ENCODE peak calls at places on chromosomes 13 and 19, in six cellular contexts. One of them, this sample, is unnamed.

GRCh38 chr19:38455031-38455430 is 21.5 kb downstream of the RYR1 start:
- DNase-seq in small intestine: no peak
- DNase-seq in aorta: no peak
- DNase-seq in psoas muscle: no peak
- DNase-seq in neural progenitor cell: peak; percentile 83
- DNase-seq in GM23248: peak; percentile 31
- DNase-seq in this sample: no peak

GRCh38 chr13:112890316-112891131 is 78.5 kb upstream of the MCF2L start:
- DNase-seq in small intestine: no peak
- DNase-seq in aorta: no peak
- DNase-seq in psoas muscle: peak; percentile 30
- DNase-seq in neural progenitor cell: no peak
- DNase-seq in GM23248: no peak
- DNase-seq in this sample: no peak

GRCh38 chr13:104592545-104593250 is 1526.5 kb upstream of the SLC10A2 start:
- DNase-seq in small intestine: no peak
- DNase-seq in aorta: no peak
- DNase-seq in psoas muscle: no peak
- DNase-seq in neural progenitor cell: no peak
- DNase-seq in GM23248: no peak
- DNase-seq in this sample: no peak

GRCh38 chr19:36418287-36419001 is at the start of gene ZFP82:
- DNase-seq in small intestine: peak; percentile 37
- DNase-seq in aorta: peak; percentile 93
- DNase-seq in psoas muscle: peak; percentile 86
- DNase-seq in neural progenitor cell: peak; percentile 95
- DNase-seq in GM23248: peak; percentile 93
- DNase-seq in this sample: peak; percentile 94

GRCh38 chr13:75395056-75395455 is 86.9 kb downstream of the TBC1D4 start:
- DNase-seq in small intestine: peak; percentile 10
- DNase-seq in aorta: no peak
- DNase-seq in psoas muscle: no peak
- DNase-seq in neural progenitor cell: no peak
- DNase-seq in GM23248: no peak
- DNase-seq in this sample: no peak

GRCh38 chr19:8512115-8512967 is 1.6 kb downstream of the ZNF414 start:
- DNase-seq in small intestine: peak; percentile 58
- DNase-seq in aorta: no peak
- DNase-seq in psoas muscle: no peak
- DNase-seq in neural progenitor cell: peak; percentile 33
- DNase-seq in GM23248: peak; percentile 50
- DNase-seq in this sample: peak; percentile 39

GRCh38 chr13:37657134-37657533 is 58.6 kb upstream of the POSTN start:
- DNase-seq in small intestine: no peak
- DNase-seq in aorta: no peak
- DNase-seq in psoas muscle: no peak
- DNase-seq in neural progenitor cell: no peak
- DNase-seq in GM23248: peak; percentile 75
- DNase-seq in this sample: no peak

GRCh38 chr19:19588546-19588945 is 29.9 kb downstream of the PBX4 start:
- DNase-seq in small intestine: no peak
- DNase-seq in aorta: no peak
- DNase-seq in psoas muscle: no peak
- DNase-seq in neural progenitor cell: no peak
- DNase-seq in GM23248: peak; percentile 68
- DNase-seq in this sample: no peak

GRCh38 chr19:50794074-50794777 is 4.0 kb downstream of the ACP4 start:
- DNase-seq in small intestine: peak; percentile 35
- DNase-seq in aorta: no peak
- DNase-seq in psoas muscle: no peak
- DNase-seq in neural progenitor cell: no peak
- DNase-seq in GM23248: peak; percentile 22
- DNase-seq in this sample: no peak

GRCh38 chr13:43269037-43269476 is 245.7 kb downstream of the DNAJC15 start:
- DNase-seq in small intestine: peak; percentile 71
- DNase-seq in aorta: no peak
- DNase-seq in psoas muscle: no peak
- DNase-seq in neural progenitor cell: no peak
- DNase-seq in GM23248: peak; percentile 92
- DNase-seq in this sample: no peak

GRCh38 chr13:41231025-41231677 is 32.2 kb downstream of the MTRF1 start:
- DNase-seq in small intestine: no peak
- DNase-seq in aorta: no peak
- DNase-seq in psoas muscle: no peak
- DNase-seq in neural progenitor cell: no peak
- DNase-seq in GM23248: no peak
- DNase-seq in this sample: no peak

GRCh38 chr19:38420935-38421334 is 5.1 kb downstream of the RASGRP4 start:
- DNase-seq in small intestine: no peak
- DNase-seq in aorta: no peak
- DNase-seq in psoas muscle: no peak
- DNase-seq in neural progenitor cell: no peak
- DNase-seq in GM23248: no peak
- DNase-seq in this sample: no peak

GRCh38 chr13:100602472-100603142 is 14.0 kb upstream of the GGACT start:
- DNase-seq in small intestine: no peak
- DNase-seq in aorta: no peak
- DNase-seq in psoas muscle: no peak
- DNase-seq in neural progenitor cell: no peak
- DNase-seq in GM23248: no peak
- DNase-seq in this sample: no peak

GRCh38 chr19:5826531-5827341 is 12.8 kb downstream of the FUT6 start:
- DNase-seq in small intestine: peak; percentile 88
- DNase-seq in aorta: no peak
- DNase-seq in psoas muscle: no peak
- DNase-seq in neural progenitor cell: peak; percentile 82
- DNase-seq in GM23248: peak; percentile 67
- DNase-seq in this sample: peak; percentile 93

GRCh38 chr19:52307275-52307674 is 10.3 kb downstream of the ZNF480 start:
- DNase-seq in small intestine: no peak
- DNase-seq in aorta: no peak
- DNase-seq in psoas muscle: no peak
- DNase-seq in neural progenitor cell: peak; percentile 16
- DNase-seq in GM23248: peak; percentile 8
- DNase-seq in this sample: peak; percentile 46

GRCh38 chr19:36489920-36490415 is 607 bp upstream of the ZNF566 start:
- DNase-seq in small intestine: peak; percentile 91
- DNase-seq in aorta: no peak
- DNase-seq in psoas muscle: peak; percentile 81
- DNase-seq in neural progenitor cell: peak; percentile 96
- DNase-seq in GM23248: peak; percentile 93
- DNase-seq in this sample: peak; percentile 97

GRCh38 chr19:35915508-35915907 is 7.4 kb upstream of the TYROBP start:
- DNase-seq in small intestine: no peak
- DNase-seq in aorta: no peak
- DNase-seq in psoas muscle: no peak
- DNase-seq in neural progenitor cell: no peak
- DNase-seq in GM23248: no peak
- DNase-seq in this sample: no peak

GRCh38 chr13:68708336-68708908 is 1399.2 kb upstream of the ATXN8OS start:
- DNase-seq in small intestine: no peak
- DNase-seq in aorta: no peak
- DNase-seq in psoas muscle: no peak
- DNase-seq in neural progenitor cell: no peak
- DNase-seq in GM23248: no peak
- DNase-seq in this sample: no peak

GRCh38 chr13:70043685-70044084 is 63.9 kb upstream of the ATXN8OS start:
- DNase-seq in small intestine: no peak
- DNase-seq in aorta: no peak
- DNase-seq in psoas muscle: no peak
- DNase-seq in neural progenitor cell: no peak
- DNase-seq in GM23248: no peak
- DNase-seq in this sample: no peak

GRCh38 chr19:24072720-24073119 is 14.3 kb upstream of the ZNF254 start:
- DNase-seq in small intestine: no peak
- DNase-seq in aorta: no peak
- DNase-seq in psoas muscle: no peak
- DNase-seq in neural progenitor cell: no peak
- DNase-seq in GM23248: no peak
- DNase-seq in this sample: no peak

GRCh38 chr19:4472174-4472974 is at the start of gene HDGFL2:
- DNase-seq in small intestine: no peak
- DNase-seq in aorta: peak; percentile 98
- DNase-seq in psoas muscle: peak; percentile 68
- DNase-seq in neural progenitor cell: peak; percentile 38
- DNase-seq in GM23248: no peak
- DNase-seq in this sample: no peak

GRCh38 chr19:3381701-3382372 is 15.5 kb downstream of the NFIC start:
- DNase-seq in small intestine: no peak
- DNase-seq in aorta: no peak
- DNase-seq in psoas muscle: peak; percentile 65
- DNase-seq in neural progenitor cell: no peak
- DNase-seq in GM23248: no peak
- DNase-seq in this sample: no peak

GRCh38 chr13:53012707-53013106 is 15.9 kb upstream of the OLFM4 start:
- DNase-seq in small intestine: no peak
- DNase-seq in aorta: no peak
- DNase-seq in psoas muscle: no peak
- DNase-seq in neural progenitor cell: no peak
- DNase-seq in GM23248: no peak
- DNase-seq in this sample: no peak

GRCh38 chr19:1182068-1182467 is 8.0 kb upstream of the SBNO2 start:
- DNase-seq in small intestine: no peak
- DNase-seq in aorta: no peak
- DNase-seq in psoas muscle: no peak
- DNase-seq in neural progenitor cell: no peak
- DNase-seq in GM23248: no peak
- DNase-seq in this sample: no peak

GRCh38 chr19:1183543-1184172 is 9.6 kb upstream of the SBNO2 start:
- DNase-seq in small intestine: peak; percentile 87
- DNase-seq in aorta: no peak
- DNase-seq in psoas muscle: peak; percentile 46
- DNase-seq in neural progenitor cell: no peak
- DNase-seq in GM23248: no peak
- DNase-seq in this sample: no peak

GRCh38 chr19:1177322-1178114 is 3.5 kb upstream of the SBNO2 start:
- DNase-seq in small intestine: no peak
- DNase-seq in aorta: peak; percentile 85
- DNase-seq in psoas muscle: peak; percentile 58
- DNase-seq in neural progenitor cell: no peak
- DNase-seq in GM23248: peak; percentile 98
- DNase-seq in this sample: no peak

GRCh38 chr19:1182727-1183126 is 8.7 kb upstream of the SBNO2 start:
- DNase-seq in small intestine: no peak
- DNase-seq in aorta: no peak
- DNase-seq in psoas muscle: no peak
- DNase-seq in neural progenitor cell: no peak
- DNase-seq in GM23248: no peak
- DNase-seq in this sample: no peak

GRCh38 chr19:1181606-1182005 is 7.5 kb upstream of the SBNO2 start:
- DNase-seq in small intestine: peak; percentile 76
- DNase-seq in aorta: no peak
- DNase-seq in psoas muscle: peak; percentile 43
- DNase-seq in neural progenitor cell: no peak
- DNase-seq in GM23248: no peak
- DNase-seq in this sample: no peak
- H3K4me1 ChIP-seq in small intestine: no peaks in the 10 kb centered on the region
- H3K4me1 ChIP-seq in aorta: no peaks in the 10 kb centered on the region
- H3K4me1 ChIP-seq in psoas muscle: peaks cover 8% of the 10 kb centered on the region
- H3K4me1 ChIP-seq in neural progenitor cell: peaks cover 6% of the 10 kb centered on the region
- H3K4me1 ChIP-seq in GM23248: peaks cover 20% of the 10 kb centered on the region
- H3K4me1 ChIP-seq in this sample: peaks cover 13% of the 10 kb centered on the region

GRCh38 chr19:43422000-43422688 is 7.5 kb downstream of the TEX101 start:
- DNase-seq in small intestine: no peak
- DNase-seq in aorta: no peak
- DNase-seq in psoas muscle: no peak
- DNase-seq in neural progenitor cell: no peak
- DNase-seq in GM23248: no peak
- DNase-seq in this sample: no peak
- H3K27ac ChIP-seq in small intestine: no peak overlapping the region
- H3K27ac ChIP-seq in aorta: no peak overlapping the region
- H3K27ac ChIP-seq in psoas muscle: no peak overlapping the region
- H3K27ac ChIP-seq in neural progenitor cell: no peak overlapping the region
- H3K27ac ChIP-seq in GM23248: no peak overlapping the region
- H3K27ac ChIP-seq in this sample: no peak overlapping the region

DNA sequence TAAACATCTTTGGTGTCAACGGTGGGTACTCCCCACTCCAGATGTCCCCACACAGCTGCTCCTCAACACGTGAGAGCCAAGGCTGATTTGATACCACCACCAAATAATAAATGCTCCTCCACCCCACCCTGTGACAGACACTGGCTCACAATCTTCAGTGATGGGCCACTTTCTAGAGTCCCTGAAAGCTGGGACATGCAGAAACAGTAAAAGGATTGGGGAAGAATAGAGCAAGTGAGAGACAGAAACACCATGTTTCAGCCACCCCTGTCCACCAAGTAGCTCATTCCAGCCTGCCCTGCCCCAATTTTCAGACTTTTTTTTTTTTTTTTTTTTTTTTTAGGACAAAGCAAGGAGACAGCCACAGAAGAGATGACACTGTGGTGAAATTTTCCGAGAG is 1.6 kb downstream of the SLC46A3 start:
- DNase-seq in small intestine: no peak
- DNase-seq in aorta: no peak
- DNase-seq in psoas muscle: no peak
- DNase-seq in neural progenitor cell: no peak
- DNase-seq in GM23248: no peak
- DNase-seq in this sample: no peak
- H3K4me3 ChIP-seq in small intestine: no peak overlapping the region
- H3K4me3 ChIP-seq in aorta: no peak overlapping the region
- H3K4me3 ChIP-seq in psoas muscle: peak overlapping the region; percentile 96
- H3K4me3 ChIP-seq in neural progenitor cell: no peak overlapping the region
- H3K4me3 ChIP-seq in GM23248: no peak overlapping the region
- H3K4me3 ChIP-seq in this sample: no peak overlapping the region

DNA sequence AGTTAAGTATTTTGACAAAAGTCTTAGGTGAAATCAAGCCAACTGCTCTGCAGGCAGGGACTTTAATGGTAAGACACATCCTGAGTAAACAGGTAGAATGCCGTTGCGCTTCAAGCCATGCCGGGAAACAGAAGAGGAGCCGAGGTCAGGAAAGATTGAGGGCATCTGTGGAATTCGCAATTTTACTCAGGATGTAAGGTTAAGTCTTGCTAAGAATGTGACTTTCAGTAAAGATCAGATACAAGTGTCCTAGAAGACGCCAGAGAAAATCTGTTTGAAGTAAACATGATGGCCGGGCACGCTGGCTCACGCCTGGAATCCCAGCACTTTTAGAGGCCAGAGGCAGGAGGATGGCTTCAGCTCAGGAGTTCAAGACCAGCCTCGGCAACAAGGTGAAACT is 33.4 kb upstream of the DPRX start:
- DNase-seq in small intestine: no peak
- DNase-seq in aorta: no peak
- DNase-seq in psoas muscle: no peak
- DNase-seq in neural progenitor cell: no peak
- DNase-seq in GM23248: no peak
- DNase-seq in this sample: no peak
- H3K4me1 ChIP-seq in small intestine: no peaks in the 10 kb centered on the region
- H3K4me1 ChIP-seq in aorta: no peaks in the 10 kb centered on the region
- H3K4me1 ChIP-seq in psoas muscle: no peaks in the 10 kb centered on the region
- H3K4me1 ChIP-seq in neural progenitor cell: peaks cover 8% of the 10 kb centered on the region
- H3K4me1 ChIP-seq in GM23248: no peaks in the 10 kb centered on the region
- H3K4me1 ChIP-seq in this sample: no peaks in the 10 kb centered on the region

GRCh38 chr19:7199613-7200533 is 94.3 kb downstream of the INSR start:
- DNase-seq in small intestine: peak; percentile 99
- DNase-seq in aorta: no peak
- DNase-seq in psoas muscle: no peak
- DNase-seq in neural progenitor cell: no peak
- DNase-seq in GM23248: no peak
- DNase-seq in this sample: no peak
- H3K27ac ChIP-seq in small intestine: peak overlapping the region; percentile 77
- H3K27ac ChIP-seq in aorta: no peak overlapping the region
- H3K27ac ChIP-seq in psoas muscle: peak overlapping the region; percentile 24
- H3K27ac ChIP-seq in neural progenitor cell: no peak overlapping the region
- H3K27ac ChIP-seq in GM23248: no peak overlapping the region
- H3K27ac ChIP-seq in this sample: no peak overlapping the region

This sample was measured in SJCRH30.